ENCODE peak calls at places on chromosomes 5 and 9, in five cellular contexts. E is right cardiac atrium, G is right lobe of liver, I is H7, P is WERI-Rb-1. Z is an unnamed sample.

GRCh38 chr9:64773491-64773931 is 511.5 kb downstream of the FOXD4L5 start:
- DNase-seq in E (peak; percentile 37), P (peak; percentile 5), G (peak; percentile 22), I (peak; percentile 54), Z (peak; percentile 17)

GRCh38 chr9:81687521-81688261 is 1.7 kb downstream of the TLE1 start:
- DNase-seq in I (peak; percentile 87), P (peak; percentile 61), E (peak; percentile 72), G (peak; percentile 70), Z (peak; percentile 48)

GRCh38 chr9:127970401-127971313 is 10.1 kb downstream of the EEIG1 start:
- DNase-seq in E (peak; percentile 39), P (peak; percentile 66), I (peak; percentile 72), G (no peak), Z (no peak)

GRCh38 chr9:1676771-1677170 is 338.4 kb upstream of the SMARCA2 start:
- DNase-seq in P (no peak), E (no peak), I (no peak), G (no peak), Z (no peak)

GRCh38 chr5:124732891-124733670 is 13.4 kb downstream of the ZNF608 start:
- DNase-seq in I (peak; percentile 37), P (no peak), E (no peak), G (no peak), Z (no peak)

GRCh38 chr5:157025093-157025698 is 33.7 kb downstream of the HAVCR1 start:
- DNase-seq in G (no peak), I (no peak), P (no peak), E (peak; percentile 37), Z (no peak)

GRCh38 chr5:119370521-119370920 is 14.7 kb downstream of the TNFAIP8 start:
- DNase-seq in E (no peak), P (no peak), G (no peak), I (no peak), Z (peak; percentile 26)

GRCh38 chr9:79929285-79929684 is 357.5 kb downstream of the TLE4 start:
- DNase-seq in G (no peak), E (no peak), P (no peak), I (no peak), Z (no peak)

GRCh38 chr5:79077680-79078365 is 8.3 kb downstream of the BHMT2 start:
- DNase-seq in E (no peak), G (no peak), I (no peak), P (no peak), Z (peak; percentile 47)
- H3K4me3 ChIP-seq in E (no peak overlapping the region), G (no peak overlapping the region), I (no peak overlapping the region), P (no peak overlapping the region), Z (no peak overlapping the region)

GRCh38 chr9:130443456-130443801 is 1.3 kb upstream of the ASS1 start:
- DNase-seq in P (no peak), E (peak; percentile 39), G (no peak), I (no peak), Z (no peak)

GRCh38 chr9:130445268-130445983 is 665 bp downstream of the ASS1 start:
- DNase-seq in I (peak; percentile 85), G (peak; percentile 78), E (peak; percentile 87), P (peak; percentile 64), Z (peak; percentile 83)

GRCh38 chr9:130442746-130443455 is 1.9 kb upstream of the ASS1 start:
- DNase-seq in E (peak; percentile 16), P (no peak), I (no peak), G (peak; percentile 89), Z (no peak)

GRCh38 chr9:130444565-130445221 is at the start of gene ASS1:
- DNase-seq in P (peak; percentile 94), G (peak; percentile 97), E (peak; percentile 89), I (peak; percentile 99), Z (peak; percentile 70)

GRCh38 chr9:130443840-130444492 is 795 bp upstream of the ASS1 start:
- DNase-seq in E (peak; percentile 71), I (no peak), P (no peak), G (peak; percentile 87), Z (peak; percentile 50)
- H3K4me3 ChIP-seq in E (peak overlapping the region; percentile 81), I (peak overlapping the region; percentile 65), P (peak overlapping the region; percentile 67), G (peak overlapping the region; percentile 96), Z (peak overlapping the region; percentile 82)

GRCh38 chr5:524442-525163 is at the start of gene SLC9A3:
- DNase-seq in E (peak; percentile 37), P (no peak), I (no peak), G (no peak), Z (no peak)
- H3K4me3 ChIP-seq in E (peak within 1 kb of the TSS; percentile 40), P (peak within 1 kb of the TSS; percentile 38), I (peak within 1 kb of the TSS; percentile 27), G (no peak within 1 kb of the TSS), Z (peak within 1 kb of the TSS; percentile 18)

DNA sequence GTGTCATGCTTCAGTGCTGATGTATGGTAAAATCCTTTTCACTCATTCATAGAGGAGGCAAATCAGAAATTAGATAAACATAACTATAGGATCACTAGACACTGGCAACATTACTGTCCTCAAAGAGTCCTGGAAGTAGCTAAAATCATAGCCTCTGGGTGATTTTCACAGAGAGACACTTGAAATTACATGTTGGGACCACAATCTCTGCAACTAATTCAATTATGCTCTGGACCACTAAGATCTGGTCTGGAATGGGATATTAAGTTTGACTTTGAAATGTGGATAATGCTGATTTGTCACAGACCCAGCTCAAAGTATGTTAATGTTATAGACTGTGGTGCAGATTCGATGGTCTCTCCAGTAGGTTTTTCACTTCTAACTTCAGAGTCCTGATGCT is 214.6 kb upstream of the CCNH start:
- DNase-seq in I (no peak), G (no peak), P (no peak), E (no peak), Z (no peak)
- H3K4me3 ChIP-seq in I (no peak overlapping the region), G (no peak overlapping the region), P (no peak overlapping the region), E (no peak overlapping the region), Z (no peak overlapping the region)

GRCh38 chr9:571745-572144 is 269.8 kb upstream of the DMRT1 start:
- DNase-seq in I (no peak), E (no peak), P (no peak), G (no peak), Z (no peak)
- H3K4me3 ChIP-seq in I (no peak overlapping the region), E (no peak overlapping the region), P (no peak overlapping the region), G (no peak overlapping the region), Z (no peak overlapping the region)

GRCh38 chr5:90549223-90549622 is 9.4 kb upstream of the ADGRV1 start:
- DNase-seq in I (no peak), P (no peak), G (no peak), E (no peak), Z (no peak)

GRCh38 chr5:90548069-90548593 is 10.5 kb upstream of the ADGRV1 start:
- DNase-seq in I (no peak), E (peak; percentile 40), G (no peak), P (no peak), Z (no peak)

GRCh38 chr5:90546216-90546837 is 12.3 kb upstream of the ADGRV1 start:
- DNase-seq in I (no peak), G (no peak), P (no peak), E (no peak), Z (peak; percentile 28)

GRCh38 chr5:90545511-90545910 is 13.1 kb upstream of the ADGRV1 start:
- DNase-seq in I (no peak), P (no peak), G (no peak), E (no peak), Z (no peak)

GRCh38 chr5:90547072-90547536 is 11.5 kb upstream of the ADGRV1 start:
- DNase-seq in I (no peak), P (no peak), E (no peak), G (no peak), Z (no peak)
- H3K4me3 ChIP-seq in I (no peak overlapping the region), P (no peak overlapping the region), E (no peak overlapping the region), G (no peak overlapping the region), Z (no peak overlapping the region)

DNA sequence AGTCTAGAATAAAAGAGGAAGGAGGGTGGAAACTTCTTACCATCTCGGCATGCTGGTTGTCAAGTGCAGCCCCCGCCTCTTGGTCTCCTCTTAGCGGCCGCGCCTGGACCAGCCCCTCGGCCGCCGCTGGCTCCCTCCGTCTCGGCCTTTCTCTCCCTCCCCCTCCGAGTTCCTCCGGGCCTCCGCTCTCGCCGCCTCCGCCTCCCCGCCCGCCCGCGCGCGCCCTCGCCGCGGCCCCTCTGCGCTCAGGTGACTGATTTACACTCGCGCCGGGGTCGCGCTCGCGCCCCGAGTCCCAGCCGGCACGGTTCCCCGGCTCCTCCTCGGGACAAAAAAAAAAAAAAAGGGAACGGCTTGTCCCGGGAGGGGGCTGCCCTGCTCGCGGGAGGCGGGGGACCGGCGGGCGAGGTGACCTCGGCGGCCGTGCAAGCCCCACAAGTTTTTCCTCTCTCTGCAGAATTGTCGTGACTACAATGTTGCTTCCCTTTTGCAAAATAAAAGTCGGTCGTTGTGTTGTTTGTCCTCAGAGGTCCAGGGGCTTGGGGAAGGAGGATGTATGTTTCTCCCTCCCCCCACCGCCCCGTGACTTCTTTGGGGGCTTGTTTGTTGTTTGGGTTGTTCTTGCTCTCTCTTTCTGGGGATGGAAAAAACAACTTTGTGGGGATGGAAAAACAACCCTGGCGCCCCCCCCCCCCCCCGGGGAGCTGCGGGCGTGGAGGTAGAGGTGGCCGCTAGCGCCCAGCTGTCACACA is at the start of gene BNC2:
- DNase-seq in I (peak; percentile 93), G (no peak), P (peak; percentile 53), E (peak; percentile 87), Z (peak; percentile 75)
- H3K4me3 ChIP-seq in I (peak within 1 kb of the TSS; percentile 75), G (peak within 1 kb of the TSS; percentile 53), P (peak within 1 kb of the TSS; percentile 65), E (peak within 1 kb of the TSS; percentile 95), Z (peak within 1 kb of the TSS; percentile 95)

GRCh38 chr5:136004436-136004835 is 24.4 kb upstream of the TGFBI start:
- DNase-seq in E (no peak), G (no peak), I (no peak), P (no peak), Z (peak; percentile 93)
- H3K4me3 ChIP-seq in E (no peak overlapping the region), G (no peak overlapping the region), I (no peak overlapping the region), P (no peak overlapping the region), Z (no peak overlapping the region)

GRCh38 chr9:33198163-33198562 is 31.0 kb upstream of the B4GALT1 start:
- DNase-seq in P (no peak), I (no peak), G (no peak), E (peak; percentile 90), Z (peak; percentile 87)
- H3K4me3 ChIP-seq in P (no peak overlapping the region), I (no peak overlapping the region), G (no peak overlapping the region), E (no peak overlapping the region), Z (peak overlapping the region; percentile 40)

DNA sequence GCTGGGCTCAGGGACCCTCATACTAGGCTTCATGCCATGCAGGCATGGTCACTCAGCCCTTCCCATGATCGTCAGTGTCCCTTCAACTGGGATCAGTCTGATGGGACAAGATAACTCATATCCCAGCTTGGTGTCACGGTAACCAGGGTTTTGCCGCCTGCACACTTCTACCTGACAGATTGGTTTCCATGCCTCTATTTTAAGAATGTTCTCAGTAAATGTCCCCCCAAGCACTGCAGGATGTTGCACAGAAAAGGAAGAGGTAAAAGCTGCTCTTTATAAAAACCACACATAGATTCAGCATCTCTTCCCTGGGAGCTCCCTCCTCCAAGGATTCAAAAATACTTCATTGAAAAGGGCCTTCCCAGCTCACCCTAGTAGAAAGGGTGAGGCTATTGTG is 56.1 kb downstream of the SLIT3 start:
- DNase-seq in P (no peak), E (no peak), I (no peak), G (no peak), Z (no peak)
- H3K4me3 ChIP-seq in P (no peak overlapping the region), E (no peak overlapping the region), I (no peak overlapping the region), G (no peak overlapping the region), Z (no peak overlapping the region)

Z was measured in GM23248.